ENCODE peak calls at places on chromosomes 2 and 18, in seven cellular contexts. V, W, A, S, X, Y and O are unnamed samples. For H3K4me1, the result is how much of the 10 kb centered on the place peaks cover.

GRCh38 chr2:191935247-191935646 is 88.4 kb upstream of the CAVIN2 start:
- DNase-seq in V (no peak), W (no peak), A (no peak), S (no peak), X (no peak), Y (no peak), O (no peak)

GRCh38 chr2:223247136-223247535 is 195.1 kb downstream of the KCNE4 start:
- DNase-seq in V (peak), W (peak), A (no peak), S (peak), X (peak), Y (no peak), O (peak)

GRCh38 chr18:8795586-8795985 is 90.2 kb downstream of the MTCL1 start:
- DNase-seq in V (no peak), W (no peak), A (no peak), S (no peak), X (no peak), Y (no peak), O (no peak)

GRCh38 chr2:177799531-177799930 is 273.0 kb downstream of the PDE11A start:
- DNase-seq in V (peak), W (peak), A (no peak), S (peak), X (peak), Y (no peak), O (no peak)

GRCh38 chr18:64337018-64337417 is 188.1 kb upstream of the LINC00305 start:
- DNase-seq in V (no peak), W (no peak), A (no peak), S (no peak), X (no peak), Y (no peak), O (no peak)

GRCh38 chr2:8015848-8016580 is 665.8 kb upstream of the ID2 start:
- DNase-seq in V (no peak), W (no peak), A (no peak), S (no peak), X (no peak), Y (no peak), O (no peak)

GRCh38 chr2:45962522-45962921 is 311.0 kb downstream of the PRKCE start:
- DNase-seq in V (peak), W (peak), A (no peak), S (no peak), X (no peak), Y (no peak), O (peak)

GRCh38 chr2:3099860-3100234 is 277.8 kb downstream of the EIPR1 start:
- DNase-seq in V (no peak), W (no peak), A (no peak), S (no peak), X (no peak), Y (no peak), O (no peak)

GRCh38 chr2:134244587-134244986 is 9.3 kb upstream of the MGAT5 start:
- DNase-seq in V (no peak), W (no peak), A (no peak), S (no peak), X (no peak), Y (no peak), O (no peak)

GRCh38 chr2:118240276-118240675 is 152.0 kb downstream of the INSIG2 start:
- DNase-seq in V (no peak), W (no peak), A (no peak), S (no peak), X (no peak), Y (no peak), O (no peak)
- TF ChIP-seq CEBPB in V (no peak), W (no peak), A (no peak), S (no peak), X (no peak), Y (no peak), O (no peak)

DNA sequence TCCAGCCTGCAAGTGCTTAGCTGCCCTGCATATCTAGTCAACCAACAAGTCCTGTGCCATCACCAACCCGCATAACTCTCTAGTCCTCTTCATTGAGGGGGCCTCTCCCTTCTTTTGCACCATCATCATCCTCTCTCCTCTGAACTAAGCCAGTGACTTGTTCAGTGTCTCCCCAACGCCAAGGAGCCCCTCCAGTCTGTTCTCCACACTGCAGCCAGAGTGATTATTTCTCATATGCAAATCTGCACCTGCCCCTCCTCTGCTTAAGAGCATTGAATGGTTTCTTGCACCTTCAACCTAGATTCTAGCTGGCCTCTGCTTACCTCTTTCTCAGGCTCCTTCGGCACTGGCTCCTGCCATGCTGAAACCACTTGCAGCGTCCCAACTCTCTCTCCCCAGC is 141.8 kb downstream of the FAM161A start:
- DNase-seq in V (no peak), W (no peak), A (no peak), S (no peak), X (no peak), Y (no peak), O (no peak)
- H3K4me1 ChIP-seq in V (under half), W (under half), A (under half), S (under half), X (under half), Y (under half), O (under half)

GRCh38 chr2:105291981-105292380 is 37.6 kb downstream of the TGFBRAP1 start:
- DNase-seq in V (no peak), W (peak), A (no peak), S (no peak), X (no peak), Y (no peak), O (no peak)

GRCh38 chr2:105290981-105291660 is 38.4 kb downstream of the TGFBRAP1 start:
- DNase-seq in V (no peak), W (no peak), A (no peak), S (no peak), X (no peak), Y (no peak), O (no peak)

GRCh38 chr2:105283532-105283931 is 42.0 kb downstream of the GPR45 start:
- DNase-seq in V (no peak), W (no peak), A (no peak), S (no peak), X (no peak), Y (no peak), O (no peak)

GRCh38 chr2:105287692-105288091 is 41.8 kb downstream of the TGFBRAP1 start:
- DNase-seq in V (peak), W (peak), A (peak), S (peak), X (peak), Y (peak), O (peak)

GRCh38 chr2:105288133-105288532 is 41.4 kb downstream of the TGFBRAP1 start:
- DNase-seq in V (no peak), W (no peak), A (no peak), S (no peak), X (no peak), Y (no peak), O (no peak)
- TF ChIP-seq CEBPB in V (no peak), W (no peak), A (no peak), S (no peak), X (no peak), Y (no peak), O (no peak)

DNA sequence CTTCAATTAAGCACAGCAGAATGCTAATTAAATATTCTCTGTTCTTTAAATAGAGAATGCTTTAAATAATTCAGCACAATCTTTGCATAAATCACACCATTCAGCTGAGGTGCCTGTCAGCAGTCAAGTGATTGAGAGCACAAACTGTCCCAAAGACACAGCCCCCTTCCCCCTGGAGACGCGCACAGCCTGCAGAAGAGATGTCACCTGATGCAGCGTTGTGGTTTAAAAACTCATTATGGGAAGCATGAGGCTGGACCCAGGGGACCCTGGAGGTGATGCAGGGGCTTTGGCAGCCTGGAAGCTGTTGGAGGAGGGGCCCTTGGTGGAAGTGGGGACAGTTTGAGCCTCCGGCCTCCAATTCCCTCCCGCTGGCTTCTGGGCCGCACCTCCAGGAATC is 98.2 kb downstream of the RTP5 start:
- DNase-seq in V (no peak), W (no peak), A (no peak), S (no peak), X (no peak), Y (no peak), O (no peak)
- H3K4me1 ChIP-seq in V (under half), W (under half), A (under half), S (under half), X (under half), Y (under half), O (under half)

DNA sequence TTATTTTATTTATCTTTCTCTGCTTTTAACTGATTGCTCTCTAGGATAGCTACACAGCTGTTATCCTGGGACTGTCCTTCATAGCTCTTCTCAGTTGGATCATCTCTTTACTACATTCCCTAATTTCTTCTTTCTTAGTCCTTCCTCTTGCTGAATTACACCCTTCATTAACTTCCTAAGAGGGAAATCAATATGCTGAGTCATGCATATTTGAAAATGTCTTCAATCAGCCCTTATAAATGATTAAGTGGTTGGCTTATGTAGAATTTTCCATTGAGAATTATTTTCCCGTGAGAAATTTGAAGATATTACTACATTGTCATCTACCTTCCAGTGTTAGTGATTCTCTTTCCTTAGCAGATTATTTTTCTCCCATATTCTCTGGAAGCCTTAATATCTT is 214.2 kb downstream of the SOCS6 start:
- DNase-seq in V (no peak), W (no peak), A (no peak), S (no peak), X (no peak), Y (no peak), O (no peak)
- TF ChIP-seq CEBPB in V (no peak), W (no peak), A (no peak), S (no peak), X (no peak), Y (no peak), O (no peak)

GRCh38 chr2:120404274-120404673 is 58.3 kb downstream of the INHBB start:
- DNase-seq in V (no peak), W (no peak), A (no peak), S (no peak), X (no peak), Y (no peak), O (no peak)
- H3K4me1 ChIP-seq in V (under half), W (under half), A (under half), S (under half), X (under half), Y (under half), O (under half)

DNA sequence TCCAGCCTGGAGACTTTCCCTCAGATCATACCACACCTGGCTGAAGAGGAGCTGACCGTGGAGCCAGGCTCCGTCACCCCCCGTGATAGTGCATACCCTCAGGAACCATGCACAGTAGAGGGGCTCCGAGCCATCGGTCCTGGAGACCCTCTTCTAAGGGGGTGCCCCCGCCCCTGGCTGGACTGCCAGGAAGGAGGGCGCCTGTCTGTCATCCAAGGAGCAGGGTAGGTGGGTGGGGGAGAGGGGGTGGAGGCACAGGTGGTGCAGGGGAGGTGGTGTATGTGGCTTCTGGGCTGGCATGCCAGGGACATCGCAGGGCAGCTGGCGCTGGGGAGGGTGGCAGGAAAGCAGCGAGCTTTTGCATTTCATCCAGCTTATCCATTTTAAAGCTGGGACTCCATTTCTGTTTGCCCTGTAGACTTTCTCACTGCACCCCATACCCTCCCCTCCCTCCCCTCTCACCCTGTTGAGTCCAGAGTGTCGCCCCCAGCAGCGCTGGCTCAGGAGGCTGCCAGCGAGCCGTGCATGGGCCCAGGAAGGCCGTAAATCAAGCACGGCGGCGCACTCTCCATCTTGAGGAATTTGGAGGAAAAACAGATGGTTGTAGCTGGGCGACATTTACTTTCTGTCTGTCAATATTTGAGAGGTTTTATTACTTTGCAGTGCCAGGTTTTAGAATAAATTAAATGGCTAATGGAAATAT is 56.2 kb upstream of the HS6ST1 start:
- DNase-seq in V (no peak), W (no peak), A (no peak), S (no peak), X (no peak), Y (no peak), O (no peak)
- TF ChIP-seq CEBPB in V (no peak), W (no peak), A (no peak), S (no peak), X (no peak), Y (no peak), O (no peak)

GRCh38 chr2:217832115-217832514 is 170.7 kb downstream of the TNS1 start:
- DNase-seq in V (no peak), W (no peak), A (no peak), S (no peak), X (no peak), Y (no peak), O (no peak)
- H3K4me1 ChIP-seq in V (under half), W (under half), A (under half), S (under half), X (under half), Y (under half), O (under half)